ENCODE peak calls at places on chromosomes 4 and X, in nine cellular contexts. P, Y, T, O, M, F, B, X and A are unnamed samples.

GRCh38 chr4:3198906-3199305 is 50.1 kb upstream of the MSANTD1 start:
- DNase-seq in Y (no peak), X (no peak), T (no peak), F (no peak), P (no peak), M (no peak), B (no peak), O (no peak), A (no peak)

GRCh38 chr4:68581382-68582338 is 5.5 kb upstream of the UGT2B17 start:
- DNase-seq in O (no peak), T (no peak), M (no peak), F (no peak), X (no peak), B (no peak), P (no peak), Y (no peak), A (no peak)

GRCh38 chr4:153082322-153083301 is 121.6 kb upstream of the TRIM2 start:
- DNase-seq in F (no peak), M (no peak), X (no peak), T (no peak), Y (no peak), P (no peak), B (no peak), O (no peak), A (no peak)

GRCh38 chr4:18366762-18367358 is 345.3 kb upstream of the LCORL start:
- DNase-seq in F (peak), X (no peak), T (peak), M (peak), B (no peak), Y (peak), O (peak), P (no peak), A (no peak)

GRCh38 chr4:122798101-122798500 is 28.5 kb upstream of the FGF2 start:
- DNase-seq in X (peak), M (peak), O (no peak), B (no peak), P (no peak), F (peak), T (peak), Y (no peak), A (peak)

GRCh38 chrX:38627683-38628082 is 66.3 kb downstream of the TSPAN7 start:
- DNase-seq in T (peak), Y (no peak), B (no peak), M (no peak), F (peak), X (no peak), O (no peak), P (peak), A (peak)

GRCh38 chr4:66182651-66183050 is 512.4 kb upstream of the EPHA5 start:
- DNase-seq in T (no peak), M (no peak), F (no peak), X (no peak), B (no peak), O (no peak), Y (no peak), P (no peak), A (no peak)

GRCh38 chrX:2610246-2611170 is 80.6 kb upstream of the CD99 start:
- DNase-seq in B (no peak), O (no peak), T (no peak), P (no peak), Y (no peak), M (no peak), F (no peak), X (no peak), A (peak)

GRCh38 chr4:111879539-111879938 is 265.7 kb upstream of the FAM241A start:
- DNase-seq in X (no peak), F (peak), Y (no peak), P (no peak), O (peak), T (no peak), B (no peak), M (no peak), A (no peak)